ENCODE peak calls at places on chromosomes 13 and 19, in six cellular contexts. B is foreskin fibroblast, O is thoracic aorta, W is fibroblast of lung, H is astrocyte of the cerebellum, X is fibroblast of mammary gland. A is an unnamed sample.

GRCh38 chr13:94435604-94436226 is 43.8 kb downstream of the DCT start:
- DNase-seq in B (peak), O (no peak), W (peak), H (peak), X (peak), A (no peak)

GRCh38 chr13:33999830-34000605 is 182.1 kb downstream of the RFC3 start:
- DNase-seq in B (peak), O (no peak), W (peak), H (no peak), X (no peak), A (no peak)

GRCh38 chr13:34933349-34933748 is 8.7 kb upstream of the NBEA start:
- DNase-seq in B (no peak), O (no peak), W (no peak), H (no peak), X (no peak), A (no peak)

GRCh38 chr13:27171830-27172494 is 351 bp upstream of the USP12 start:
- DNase-seq in B (peak), O (peak), W (peak), H (peak), X (peak), A (peak)

GRCh38 chr13:46753137-46753536 is 43.8 kb downstream of the ESD start:
- DNase-seq in B (no peak), O (no peak), W (no peak), H (no peak), X (no peak), A (no peak)

GRCh38 chr13:106003651-106004050 is 531.8 kb downstream of the EFNB2 start:
- DNase-seq in B (no peak), O (no peak), W (no peak), H (no peak), X (no peak), A (no peak)

GRCh38 chr19:35038623-35039512 is 2.7 kb upstream of the HPN start:
- DNase-seq in B (no peak), O (no peak), W (peak), H (no peak), X (no peak), A (no peak)

GRCh38 chr19:40805258-40805868 is 6.4 kb downstream of the EGLN2 start:
- DNase-seq in B (no peak), O (no peak), W (no peak), H (no peak), X (no peak), A (peak)

GRCh38 chr13:113087923-113088690 is 17.5 kb upstream of the F7 start:
- DNase-seq in B (no peak), O (no peak), W (no peak), H (no peak), X (no peak), A (no peak)

GRCh38 chr19:35704218-35704617 is at the start of gene ZBTB32:
- DNase-seq in B (peak), O (no peak), W (peak), H (no peak), X (peak), A (peak)

GRCh38 chr13:97631158-97631557 is 197.2 kb downstream of the RAP2A start:
- DNase-seq in B (no peak), O (no peak), W (no peak), H (no peak), X (no peak), A (no peak)

GRCh38 chr13:37878921-37879320 is 9.3 kb upstream of the TRPC4 start:
- DNase-seq in B (no peak), O (no peak), W (no peak), H (no peak), X (no peak), A (no peak)

GRCh38 chr13:44576396-44577235 is 486 bp upstream of the TSC22D1 start:
- DNase-seq in B (no peak), O (peak), W (no peak), H (no peak), X (no peak), A (no peak)

GRCh38 chr13:48125794-48126228 is 30.9 kb upstream of the MED4 start:
- DNase-seq in B (peak), O (no peak), W (peak), H (peak), X (peak), A (no peak)

GRCh38 chr19:53037101-53038097 is 7.1 kb upstream of the ERVV-2 start:
- DNase-seq in B (peak), O (no peak), W (peak), H (no peak), X (peak), A (peak)

GRCh38 chr13:28320884-28321574 is 173.9 kb downstream of the FLT1 start:
- DNase-seq in B (no peak), O (no peak), W (no peak), H (no peak), X (no peak), A (no peak)

GRCh38 chr19:56765107-56765506 is 75.4 kb downstream of the PEG3 start:
- DNase-seq in B (no peak), O (no peak), W (no peak), H (no peak), X (peak), A (peak)

GRCh38 chr13:99388334-99388923 is 81.2 kb upstream of the GPR183 start:
- DNase-seq in B (no peak), O (no peak), W (no peak), H (no peak), X (no peak), A (peak)

GRCh38 chr13:76937416-76937815 is 10.9 kb upstream of the ACOD1 start:
- DNase-seq in B (peak), O (no peak), W (peak), H (peak), X (peak), A (no peak)

GRCh38 chr19:55080121-55080914 is 4.6 kb downstream of the EPS8L1 start:
- DNase-seq in B (peak), O (no peak), W (peak), H (no peak), X (peak), A (peak)

GRCh38 chr13:28117689-28118377 is 17.5 kb upstream of the FLT3 start:
- DNase-seq in B (no peak), O (no peak), W (no peak), H (no peak), X (no peak), A (peak)

GRCh38 chr13:45333973-45334922 is 6.7 kb downstream of the TPT1 start:
- DNase-seq in B (no peak), O (no peak), W (peak), H (no peak), X (peak), A (no peak)

GRCh38 chr13:99665716-99666115 is 164.4 kb downstream of the TM9SF2 start:
- DNase-seq in B (no peak), O (no peak), W (no peak), H (no peak), X (no peak), A (no peak)

GRCh38 chr19:17125052-17125727 is 49.6 kb downstream of the MYO9B start:
- DNase-seq in B (no peak), O (no peak), W (peak), H (no peak), X (no peak), A (no peak)

GRCh38 chr13:45781553-45782326 is 69.8 kb downstream of the SIAH3 start:
- DNase-seq in B (no peak), O (peak), W (peak), H (peak), X (peak), A (peak)

DNA sequence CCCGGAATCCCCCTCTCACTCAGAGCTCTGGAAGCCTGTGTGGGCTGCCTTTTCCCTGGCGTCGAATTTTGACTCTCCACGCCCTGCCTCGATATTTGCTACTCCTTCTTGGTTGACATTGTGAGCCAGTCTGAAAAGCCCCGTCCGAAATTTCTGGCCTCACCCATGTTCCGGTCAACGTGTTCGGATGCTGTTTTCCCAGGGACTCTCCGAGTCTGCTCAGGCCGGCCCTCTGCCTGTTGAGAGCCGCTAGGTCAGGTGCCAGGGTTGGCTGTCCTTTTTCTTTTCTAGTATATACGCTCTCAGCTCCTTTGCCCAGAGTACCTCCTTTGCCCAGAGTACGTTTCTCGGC is 6.8 kb upstream of the DGKH start:
- DNase-seq in B (peak), O (peak), W (peak), H (no peak), X (peak), A (peak)
- TF ChIP-seq CTCF in B (peak), O (peak), W (peak), H (peak), X (peak), A (peak)

DNA sequence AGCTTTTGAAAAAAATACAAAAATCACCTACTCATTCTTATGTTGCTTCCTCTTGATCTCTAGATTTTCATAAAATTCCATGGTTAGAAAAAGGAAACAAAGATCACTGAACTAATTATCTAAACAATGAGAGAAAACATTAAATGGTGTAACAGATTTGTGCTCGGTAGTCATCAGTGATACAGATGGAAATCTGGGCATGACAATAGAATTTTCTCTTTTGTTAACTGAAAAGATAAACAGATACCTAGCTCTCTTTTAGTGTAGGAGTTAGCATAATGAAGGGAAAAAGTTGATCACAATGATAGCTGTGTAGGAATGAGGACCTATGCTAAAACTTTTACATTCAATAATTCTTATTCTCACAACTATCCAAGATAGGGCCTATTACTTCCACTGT is 103.7 kb downstream of the TBC1D4 start:
- DNase-seq in B (no peak), O (no peak), W (no peak), H (no peak), X (no peak), A (no peak)
- TF ChIP-seq CTCF in B (no peak), O (no peak), W (no peak), H (no peak), X (no peak), A (no peak)

DNA sequence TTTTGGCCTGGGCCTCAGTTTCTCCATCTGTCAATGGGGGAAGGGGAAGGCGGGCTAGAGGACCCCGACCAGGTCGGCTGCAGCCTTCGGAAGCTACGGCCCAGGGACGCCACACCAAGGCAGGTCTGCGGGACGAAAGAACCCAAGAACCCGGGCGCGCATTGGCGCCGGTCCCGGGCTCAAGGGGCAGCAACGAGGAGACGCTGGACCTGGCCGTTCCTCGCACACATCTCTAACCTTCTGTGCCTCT is 739 bp upstream of the ILF3 start:
- DNase-seq in B (no peak), O (no peak), W (no peak), H (no peak), X (no peak), A (no peak)
- TF ChIP-seq CTCF in B (no peak), O (no peak), W (no peak), H (no peak), X (no peak), A (no peak)

DNA sequence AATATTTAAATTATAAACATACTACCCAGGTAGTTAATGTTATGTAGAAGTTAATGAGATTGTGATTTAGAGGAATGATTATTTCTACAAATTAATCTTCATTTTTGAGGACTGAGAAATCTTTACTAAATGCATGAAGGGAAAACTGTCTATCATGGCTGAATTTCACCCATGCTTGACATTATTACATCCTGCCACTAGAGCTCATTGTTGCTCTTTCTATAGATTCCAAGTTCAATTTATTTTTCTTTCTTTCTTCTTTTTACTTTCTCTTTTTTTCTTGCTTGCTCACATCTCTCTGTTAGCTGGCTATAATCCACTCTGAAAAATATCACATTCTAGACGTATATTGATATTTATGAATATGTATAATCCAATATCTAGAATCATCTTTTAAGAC is 505.0 kb upstream of the KLHL1 start:
- DNase-seq in B (no peak), O (no peak), W (no peak), H (no peak), X (no peak), A (no peak)
- TF ChIP-seq CTCF in B (no peak), O (no peak), W (peak), H (peak), X (no peak), A (no peak)

GRCh38 chr19:18504886-18505610 is 16.8 kb downstream of the ELL start:
- DNase-seq in B (no peak), O (no peak), W (no peak), H (no peak), X (no peak), A (peak)

GRCh38 chr19:18507021-18507726 is 14.7 kb downstream of the ELL start:
- DNase-seq in B (no peak), O (no peak), W (peak), H (no peak), X (no peak), A (peak)

GRCh38 chr19:18506101-18506534 is 15.8 kb downstream of the ELL start:
- DNase-seq in B (no peak), O (no peak), W (no peak), H (no peak), X (no peak), A (no peak)

GRCh38 chr19:18507727-18508440 is 14.0 kb downstream of the ELL start:
- DNase-seq in B (no peak), O (no peak), W (no peak), H (no peak), X (peak), A (peak)

GRCh38 chr19:18506545-18506944 is 15.3 kb downstream of the ELL start:
- DNase-seq in B (no peak), O (no peak), W (no peak), H (no peak), X (no peak), A (no peak)
- TF ChIP-seq CTCF in B (no peak), O (no peak), W (no peak), H (no peak), X (no peak), A (no peak)

GRCh38 chr19:51407631-51408131 is 9.8 kb downstream of the SIGLEC10 start:
- DNase-seq in B (peak), O (no peak), W (no peak), H (no peak), X (peak), A (no peak)
- TF ChIP-seq CTCF in B (peak), O (peak), W (peak), H (peak), X (peak), A (peak)

A was measured in colonic mucosa.